ENCODE peak calls at places on chromosomes 16 and 17, in eight cellular contexts. One of them, this sample, is unnamed.

GRCh38 chr17:70181376-70181775 is 12.0 kb downstream of the KCNJ2 start:
- DNase-seq in activated CD4-positive, alpha-beta T cell treated with anti-CD3 and anti-CD28 coated beads for 24 hours: no peak
- DNase-seq in CD4-positive, alpha-beta T cell: no peak
- DNase-seq in RCC 7860: no peak
- DNase-seq in GM04504: no peak
- DNase-seq in NCI-H1105 treated with DMSO at 0.1 percent for 48 hours: peak
- DNase-seq in GM19239: no peak
- DNase-seq in activated CD8-positive, alpha-beta memory T cell treated with anti-CD3 and anti-CD28 coated beads for 48 hours: no peak
- DNase-seq in this sample: no peak

GRCh38 chr16:67158637-67159600 is 790 bp downstream of the TRADD start:
- DNase-seq in activated CD4-positive, alpha-beta T cell treated with anti-CD3 and anti-CD28 coated beads for 24 hours: peak
- DNase-seq in CD4-positive, alpha-beta T cell: peak
- DNase-seq in RCC 7860: no peak
- DNase-seq in GM04504: no peak
- DNase-seq in NCI-H1105 treated with DMSO at 0.1 percent for 48 hours: no peak
- DNase-seq in GM19239: peak
- DNase-seq in activated CD8-positive, alpha-beta memory T cell treated with anti-CD3 and anti-CD28 coated beads for 48 hours: peak
- DNase-seq in this sample: no peak

GRCh38 chr17:72233981-72234380 is 113.2 kb downstream of the SOX9 start:
- DNase-seq in activated CD4-positive, alpha-beta T cell treated with anti-CD3 and anti-CD28 coated beads for 24 hours: no peak
- DNase-seq in CD4-positive, alpha-beta T cell: no peak
- DNase-seq in RCC 7860: no peak
- DNase-seq in GM04504: no peak
- DNase-seq in NCI-H1105 treated with DMSO at 0.1 percent for 48 hours: no peak
- DNase-seq in GM19239: no peak
- DNase-seq in activated CD8-positive, alpha-beta memory T cell treated with anti-CD3 and anti-CD28 coated beads for 48 hours: no peak
- DNase-seq in this sample: no peak

GRCh38 chr17:64092111-64092510 is 37.8 kb downstream of the ERN1 start:
- DNase-seq in activated CD4-positive, alpha-beta T cell treated with anti-CD3 and anti-CD28 coated beads for 24 hours: no peak
- DNase-seq in CD4-positive, alpha-beta T cell: no peak
- DNase-seq in RCC 7860: no peak
- DNase-seq in GM04504: no peak
- DNase-seq in NCI-H1105 treated with DMSO at 0.1 percent for 48 hours: no peak
- DNase-seq in GM19239: no peak
- DNase-seq in activated CD8-positive, alpha-beta memory T cell treated with anti-CD3 and anti-CD28 coated beads for 48 hours: no peak
- DNase-seq in this sample: no peak

GRCh38 chr16:80723981-80724380 is 80.4 kb downstream of the CDYL2 start:
- DNase-seq in activated CD4-positive, alpha-beta T cell treated with anti-CD3 and anti-CD28 coated beads for 24 hours: no peak
- DNase-seq in CD4-positive, alpha-beta T cell: no peak
- DNase-seq in RCC 7860: no peak
- DNase-seq in GM04504: no peak
- DNase-seq in NCI-H1105 treated with DMSO at 0.1 percent for 48 hours: no peak
- DNase-seq in GM19239: no peak
- DNase-seq in activated CD8-positive, alpha-beta memory T cell treated with anti-CD3 and anti-CD28 coated beads for 48 hours: no peak
- DNase-seq in this sample: no peak

GRCh38 chr16:4602330-4602729 is 12.4 kb downstream of the UBALD1 start:
- DNase-seq in activated CD4-positive, alpha-beta T cell treated with anti-CD3 and anti-CD28 coated beads for 24 hours: no peak
- DNase-seq in CD4-positive, alpha-beta T cell: no peak
- DNase-seq in RCC 7860: no peak
- DNase-seq in GM04504: no peak
- DNase-seq in NCI-H1105 treated with DMSO at 0.1 percent for 48 hours: no peak
- DNase-seq in GM19239: no peak
- DNase-seq in activated CD8-positive, alpha-beta memory T cell treated with anti-CD3 and anti-CD28 coated beads for 48 hours: no peak
- DNase-seq in this sample: no peak

GRCh38 chr17:45319239-45319703 is 2.5 kb upstream of the MAP3K14 start:
- DNase-seq in activated CD4-positive, alpha-beta T cell treated with anti-CD3 and anti-CD28 coated beads for 24 hours: no peak
- DNase-seq in CD4-positive, alpha-beta T cell: no peak
- DNase-seq in RCC 7860: peak
- DNase-seq in GM04504: peak
- DNase-seq in NCI-H1105 treated with DMSO at 0.1 percent for 48 hours: no peak
- DNase-seq in GM19239: no peak
- DNase-seq in activated CD8-positive, alpha-beta memory T cell treated with anti-CD3 and anti-CD28 coated beads for 48 hours: no peak
- DNase-seq in this sample: no peak

GRCh38 chr17:33674685-33675084 is 381.6 kb upstream of the ASIC2 start:
- DNase-seq in activated CD4-positive, alpha-beta T cell treated with anti-CD3 and anti-CD28 coated beads for 24 hours: no peak
- DNase-seq in CD4-positive, alpha-beta T cell: peak
- DNase-seq in RCC 7860: peak
- DNase-seq in GM04504: peak
- DNase-seq in NCI-H1105 treated with DMSO at 0.1 percent for 48 hours: peak
- DNase-seq in GM19239: peak
- DNase-seq in activated CD8-positive, alpha-beta memory T cell treated with anti-CD3 and anti-CD28 coated beads for 48 hours: no peak
- DNase-seq in this sample: no peak

GRCh38 chr16:88382491-88383400 is at the start of gene ZNF469:
- DNase-seq in activated CD4-positive, alpha-beta T cell treated with anti-CD3 and anti-CD28 coated beads for 24 hours: no peak
- DNase-seq in CD4-positive, alpha-beta T cell: no peak
- DNase-seq in RCC 7860: no peak
- DNase-seq in GM04504: no peak
- DNase-seq in NCI-H1105 treated with DMSO at 0.1 percent for 48 hours: no peak
- DNase-seq in GM19239: no peak
- DNase-seq in activated CD8-positive, alpha-beta memory T cell treated with anti-CD3 and anti-CD28 coated beads for 48 hours: no peak
- DNase-seq in this sample: no peak

GRCh38 chr17:32697728-32698625 is 178.9 kb downstream of the MYO1D start:
- DNase-seq in activated CD4-positive, alpha-beta T cell treated with anti-CD3 and anti-CD28 coated beads for 24 hours: no peak
- DNase-seq in CD4-positive, alpha-beta T cell: no peak
- DNase-seq in RCC 7860: no peak
- DNase-seq in GM04504: no peak
- DNase-seq in NCI-H1105 treated with DMSO at 0.1 percent for 48 hours: no peak
- DNase-seq in GM19239: no peak
- DNase-seq in activated CD8-positive, alpha-beta memory T cell treated with anti-CD3 and anti-CD28 coated beads for 48 hours: no peak
- DNase-seq in this sample: no peak

GRCh38 chr17:83162035-83162745 is 82.8 kb downstream of the METRNL start:
- DNase-seq in activated CD4-positive, alpha-beta T cell treated with anti-CD3 and anti-CD28 coated beads for 24 hours: no peak
- DNase-seq in CD4-positive, alpha-beta T cell: no peak
- DNase-seq in RCC 7860: no peak
- DNase-seq in GM04504: no peak
- DNase-seq in NCI-H1105 treated with DMSO at 0.1 percent for 48 hours: no peak
- DNase-seq in GM19239: no peak
- DNase-seq in activated CD8-positive, alpha-beta memory T cell treated with anti-CD3 and anti-CD28 coated beads for 48 hours: no peak
- DNase-seq in this sample: no peak

GRCh38 chr16:53892155-53892554 is 188.2 kb downstream of the FTO start:
- DNase-seq in activated CD4-positive, alpha-beta T cell treated with anti-CD3 and anti-CD28 coated beads for 24 hours: peak
- DNase-seq in CD4-positive, alpha-beta T cell: peak
- DNase-seq in RCC 7860: peak
- DNase-seq in GM04504: peak
- DNase-seq in NCI-H1105 treated with DMSO at 0.1 percent for 48 hours: peak
- DNase-seq in GM19239: peak
- DNase-seq in activated CD8-positive, alpha-beta memory T cell treated with anti-CD3 and anti-CD28 coated beads for 48 hours: no peak
- DNase-seq in this sample: no peak

GRCh38 chr17:63946440-63947363 is 14.6 kb upstream of the CD79B start:
- DNase-seq in activated CD4-positive, alpha-beta T cell treated with anti-CD3 and anti-CD28 coated beads for 24 hours: peak
- DNase-seq in CD4-positive, alpha-beta T cell: peak
- DNase-seq in RCC 7860: peak
- DNase-seq in GM04504: no peak
- DNase-seq in NCI-H1105 treated with DMSO at 0.1 percent for 48 hours: peak
- DNase-seq in GM19239: peak
- DNase-seq in activated CD8-positive, alpha-beta memory T cell treated with anti-CD3 and anti-CD28 coated beads for 48 hours: peak
- DNase-seq in this sample: no peak

GRCh38 chr17:76709077-76709950 is 1.5 kb downstream of the MXRA7 start:
- DNase-seq in activated CD4-positive, alpha-beta T cell treated with anti-CD3 and anti-CD28 coated beads for 24 hours: no peak
- DNase-seq in CD4-positive, alpha-beta T cell: no peak
- DNase-seq in RCC 7860: peak
- DNase-seq in GM04504: peak
- DNase-seq in NCI-H1105 treated with DMSO at 0.1 percent for 48 hours: peak
- DNase-seq in GM19239: no peak
- DNase-seq in activated CD8-positive, alpha-beta memory T cell treated with anti-CD3 and anti-CD28 coated beads for 48 hours: no peak
- DNase-seq in this sample: no peak

GRCh38 chr16:27450836-27451341 is 48.9 kb downstream of the IL21R start:
- DNase-seq in activated CD4-positive, alpha-beta T cell treated with anti-CD3 and anti-CD28 coated beads for 24 hours: no peak
- DNase-seq in CD4-positive, alpha-beta T cell: no peak
- DNase-seq in RCC 7860: peak
- DNase-seq in GM04504: no peak
- DNase-seq in NCI-H1105 treated with DMSO at 0.1 percent for 48 hours: no peak
- DNase-seq in GM19239: peak
- DNase-seq in activated CD8-positive, alpha-beta memory T cell treated with anti-CD3 and anti-CD28 coated beads for 48 hours: no peak
- DNase-seq in this sample: no peak

GRCh38 chr17:61285483-61286320 is 113.9 kb upstream of the TBX2 start:
- DNase-seq in activated CD4-positive, alpha-beta T cell treated with anti-CD3 and anti-CD28 coated beads for 24 hours: no peak
- DNase-seq in CD4-positive, alpha-beta T cell: no peak
- DNase-seq in RCC 7860: no peak
- DNase-seq in GM04504: peak
- DNase-seq in NCI-H1105 treated with DMSO at 0.1 percent for 48 hours: no peak
- DNase-seq in GM19239: no peak
- DNase-seq in activated CD8-positive, alpha-beta memory T cell treated with anti-CD3 and anti-CD28 coated beads for 48 hours: no peak
- DNase-seq in this sample: no peak

GRCh38 chr16:8859913-8860881 is 8.6 kb downstream of the CARHSP1 start:
- DNase-seq in activated CD4-positive, alpha-beta T cell treated with anti-CD3 and anti-CD28 coated beads for 24 hours: no peak
- DNase-seq in CD4-positive, alpha-beta T cell: no peak
- DNase-seq in RCC 7860: no peak
- DNase-seq in GM04504: no peak
- DNase-seq in NCI-H1105 treated with DMSO at 0.1 percent for 48 hours: no peak
- DNase-seq in GM19239: no peak
- DNase-seq in activated CD8-positive, alpha-beta memory T cell treated with anti-CD3 and anti-CD28 coated beads for 48 hours: no peak
- DNase-seq in this sample: no peak

This sample was measured in stimulated activated CD8-positive, alpha-beta memory T cell treated with anti-CD3 and anti-CD28 coated beads, Interleukin-15, amount 100 ng/mL, for 24 hours.